ENCODE peak calls at places on chromosomes 5 and 9, in nine cellular contexts. C, D, N, U, H, Q, V, K and M are unnamed samples.

GRCh38 chr5:83714780-83715179 is 5.9 kb downstream of the HAPLN1 start:
- DNase-seq in V (no peak), D (peak), U (peak), N (no peak), K (no peak), C (no peak), Q (no peak), H (no peak), M (no peak)

GRCh38 chr9:109452761-109453160 is 45.3 kb downstream of the PTPN3 start:
- DNase-seq in V (no peak), Q (no peak), K (no peak), N (no peak), D (no peak), C (no peak), H (no peak), U (peak), M (no peak)

GRCh38 chr5:38697013-38697412 is 140.6 kb upstream of the LIFR start:
- DNase-seq in K (no peak), V (no peak), D (no peak), C (no peak), H (no peak), N (no peak), U (peak), Q (no peak), M (peak)

GRCh38 chr5:2430606-2431005 is 320.9 kb downstream of the IRX2 start:
- DNase-seq in N (peak), V (no peak), Q (no peak), U (no peak), H (no peak), K (no peak), C (no peak), D (no peak), M (no peak)

GRCh38 chr5:67291671-67292070 is 95.1 kb upstream of the CD180 start:
- DNase-seq in Q (no peak), V (no peak), K (no peak), U (no peak), H (no peak), N (no peak), C (no peak), D (no peak), M (no peak)

GRCh38 chr9:120603010-120603409 is 23.0 kb upstream of the CDK5RAP2 start:
- DNase-seq in K (no peak), N (no peak), Q (no peak), C (no peak), V (no peak), H (no peak), U (no peak), D (no peak), M (no peak)

GRCh38 chr9:3850083-3850482 is 324.3 kb upstream of the RFX3 start:
- DNase-seq in H (no peak), Q (no peak), U (no peak), C (no peak), K (no peak), N (no peak), D (no peak), V (no peak), M (no peak)

GRCh38 chr9:113580041-113580953 is 116.8 kb downstream of the RGS3 start:
- DNase-seq in D (no peak), K (no peak), N (peak), H (peak), U (no peak), V (peak), Q (no peak), C (peak), M (peak)

GRCh38 chr9:93955356-93956182 is 414 bp upstream of the BARX1 start:
- DNase-seq in Q (peak), N (peak), H (no peak), C (no peak), D (no peak), K (peak), U (peak), V (no peak), M (no peak)

GRCh38 chr5:18465833-18466681 is 831.8 kb downstream of the TAF11L14 start:
- DNase-seq in U (peak), V (no peak), D (peak), N (peak), Q (peak), K (no peak), C (no peak), H (no peak), M (peak)

GRCh38 chr5:160269017-160269416 is 39.7 kb downstream of the FABP6 start:
- DNase-seq in D (peak), N (no peak), Q (no peak), U (no peak), V (peak), K (peak), H (no peak), C (no peak), M (peak)

GRCh38 chr5:88967633-88968585 is 84.9 kb upstream of the MEF2C start:
- DNase-seq in D (no peak), H (no peak), C (no peak), N (no peak), V (no peak), K (no peak), U (no peak), Q (no peak), M (no peak)

GRCh38 chr5:74953961-74954720 is 88.0 kb upstream of the FAM169A start:
- DNase-seq in D (no peak), N (no peak), C (no peak), K (no peak), Q (no peak), H (no peak), U (no peak), V (no peak), M (no peak)

GRCh38 chr5:122354293-122354692 is 42.3 kb downstream of the SNCAIP start:
- DNase-seq in K (no peak), N (no peak), Q (no peak), H (no peak), U (peak), C (no peak), D (no peak), V (no peak), M (peak)

GRCh38 chr9:71863652-71864051 is 47.3 kb downstream of the ABHD17B start:
- DNase-seq in C (no peak), V (no peak), K (no peak), U (no peak), D (no peak), Q (no peak), N (no peak), H (no peak), M (no peak)

GRCh38 chr5:138000102-138000723 is 32.7 kb downstream of the FAM13B start:
- DNase-seq in K (no peak), D (no peak), Q (no peak), V (no peak), C (no peak), U (peak), H (no peak), N (no peak), M (peak)

GRCh38 chr5:124932791-124933600 is 186.6 kb upstream of the ZNF608 start:
- DNase-seq in D (no peak), Q (no peak), N (no peak), K (no peak), C (no peak), V (no peak), H (no peak), U (no peak), M (no peak)

GRCh38 chr9:70696694-70697335 is 282.4 kb upstream of the KLF9 start:
- DNase-seq in K (no peak), H (no peak), U (no peak), D (no peak), V (no peak), N (no peak), C (no peak), Q (no peak), M (no peak)

GRCh38 chr9:27212191-27212590 is 84.8 kb downstream of the EQTN start:
- DNase-seq in H (no peak), C (no peak), K (no peak), Q (no peak), U (no peak), V (no peak), N (no peak), D (no peak), M (no peak)

GRCh38 chr5:155485344-155485743 is 471.8 kb downstream of the KIF4B start:
- DNase-seq in C (no peak), V (no peak), D (no peak), K (no peak), H (no peak), Q (no peak), U (peak), N (no peak), M (no peak)

GRCh38 chr9:94159069-94159915 is 75.0 kb downstream of the PTPDC1 start:
- DNase-seq in U (no peak), K (no peak), V (no peak), D (no peak), N (no peak), Q (no peak), H (no peak), C (no peak), M (no peak)

GRCh38 chr5:78547731-78548189 is 100.8 kb downstream of the LHFPL2 start:
- DNase-seq in V (peak), Q (no peak), N (no peak), H (no peak), D (no peak), K (no peak), U (no peak), C (no peak), M (no peak)

GRCh38 chr5:39639618-39640078 is 214.9 kb upstream of the DAB2 start:
- DNase-seq in H (no peak), N (no peak), Q (no peak), K (no peak), V (no peak), C (no peak), D (no peak), U (no peak), M (peak)

GRCh38 chr5:2783223-2783622 is 31.7 kb upstream of the IRX2 start:
- DNase-seq in K (no peak), U (no peak), N (no peak), Q (no peak), V (no peak), H (no peak), C (no peak), D (no peak), M (no peak)

GRCh38 chr9:88106492-88106891 is 31.8 kb downstream of the SPATA31C2 start:
- DNase-seq in C (no peak), V (no peak), Q (no peak), N (peak), K (no peak), U (peak), H (no peak), D (peak), M (no peak)

GRCh38 chr9:114214181-114214580 is 58.8 kb downstream of the COL27A1 start:
- DNase-seq in H (no peak), N (no peak), V (no peak), C (no peak), K (no peak), U (no peak), D (peak), Q (no peak), M (peak)

GRCh38 chr5:138339086-138339456 is 1.0 kb downstream of the FAM53C start:
- DNase-seq in D (peak), Q (no peak), C (no peak), U (peak), K (no peak), N (no peak), V (no peak), H (no peak), M (peak)